ENCODE peak calls at places on chromosomes 12 and 14, in seven cellular contexts. B, P, J, M, I, W and S are unnamed samples.

GRCh38 chr14:25050494-25051170 is 685 bp upstream of the STXBP6 start:
- DNase-seq in W (no peak), I (no peak), M (no peak), B (peak), P (no peak), J (peak), S (no peak)

GRCh38 chr14:68143341-68143807 is 323.8 kb downstream of the RAD51B start:
- DNase-seq in M (no peak), J (peak), B (peak), W (peak), P (no peak), I (no peak), S (no peak)

GRCh38 chr12:121404734-121405133 is 4.8 kb downstream of the RNF34 start:
- DNase-seq in B (no peak), M (no peak), J (no peak), P (no peak), W (no peak), I (no peak), S (no peak)

GRCh38 chr14:23167006-23167847 is 16.2 kb downstream of the SLC7A8 start:
- DNase-seq in I (no peak), B (no peak), P (no peak), J (no peak), M (no peak), W (no peak), S (no peak)

GRCh38 chr12:21340406-21340805 is 5.7 kb upstream of the SLCO1A2 start:
- DNase-seq in M (no peak), J (no peak), W (no peak), I (no peak), B (no peak), P (no peak), S (no peak)

GRCh38 chr14:95431199-95432145 is 85.0 kb downstream of the SYNE3 start:
- DNase-seq in J (peak), M (peak), I (no peak), B (no peak), W (peak), P (no peak), S (no peak)

GRCh38 chr12:104605685-104606084 is 148.9 kb downstream of the CHST11 start:
- DNase-seq in P (no peak), B (no peak), W (no peak), J (peak), M (no peak), I (no peak), S (no peak)

GRCh38 chr12:117380083-117380482 is 18.7 kb upstream of the NOS1 start:
- DNase-seq in P (no peak), W (no peak), M (no peak), B (no peak), I (no peak), J (no peak), S (no peak)

GRCh38 chr12:30847259-30847658 is 79.3 kb upstream of the TSPAN11 start:
- DNase-seq in B (peak), I (no peak), P (peak), J (peak), W (no peak), M (peak), S (no peak)

GRCh38 chr14:73426877-73427276 is 31.5 kb downstream of the NUMB start:
- DNase-seq in J (no peak), W (no peak), I (no peak), M (no peak), B (peak), P (peak), S (no peak)

GRCh38 chr14:73729556-73730265 is 15.5 kb upstream of the PNMA1 start:
- DNase-seq in W (peak), M (no peak), I (no peak), P (no peak), B (no peak), J (no peak), S (no peak)

GRCh38 chr14:90815817-90816662 is at the start of gene TTC7B:
- DNase-seq in I (no peak), W (no peak), J (peak), P (no peak), M (peak), B (no peak), S (peak)

GRCh38 chr12:1003600-1004271 is 12.7 kb downstream of the ERC1 start:
- DNase-seq in W (no peak), P (no peak), B (no peak), I (no peak), M (no peak), J (no peak), S (no peak)

GRCh38 chr14:100392266-100392850 is 69.2 kb downstream of the SLC25A47 start:
- DNase-seq in W (no peak), B (no peak), I (no peak), M (no peak), J (peak), P (no peak), S (no peak)

GRCh38 chr12:92188517-92189188 is 43.0 kb upstream of the BTG1 start:
- DNase-seq in B (no peak), J (no peak), I (no peak), P (no peak), M (no peak), W (no peak), S (no peak)

GRCh38 chr12:109875572-109876131 is 4.7 kb downstream of the GLTP start:
- DNase-seq in B (no peak), P (peak), I (no peak), J (no peak), M (no peak), W (no peak), S (peak)

GRCh38 chr14:28294834-28295440 is 471.6 kb upstream of the FOXG1 start:
- DNase-seq in W (no peak), M (peak), J (peak), B (no peak), P (no peak), I (no peak), S (no peak)

GRCh38 chr12:89343127-89343526 is 9.2 kb downstream of the DUSP6 start:
- DNase-seq in P (no peak), W (peak), M (no peak), J (peak), B (no peak), I (no peak), S (no peak)

GRCh38 chr12:91023326-91024004 is 18.7 kb upstream of the EPYC start:
- DNase-seq in I (no peak), W (no peak), M (no peak), B (peak), J (peak), P (no peak), S (no peak)

GRCh38 chr12:46263140-46264017 is 5.5 kb downstream of the SLC38A1 start:
- DNase-seq in B (no peak), M (no peak), J (no peak), I (no peak), W (no peak), P (no peak), S (no peak)

GRCh38 chr12:114136656-114137055 is 170.5 kb upstream of the RBM19 start:
- DNase-seq in P (no peak), J (peak), B (no peak), W (no peak), I (no peak), M (no peak), S (no peak)

GRCh38 chr12:82765971-82766705 is 79.4 kb downstream of the TMTC2 start:
- DNase-seq in J (no peak), W (no peak), M (no peak), I (no peak), P (no peak), B (no peak), S (no peak)

GRCh38 chr14:53894456-53894855 is 62.2 kb downstream of the BMP4 start:
- DNase-seq in W (no peak), M (no peak), J (peak), B (peak), P (no peak), I (no peak), S (peak)

GRCh38 chr12:71607494-71608330 is 55.9 kb downstream of the ZFC3H1 start:
- DNase-seq in I (no peak), W (no peak), P (no peak), M (no peak), B (no peak), J (no peak), S (no peak)

GRCh38 chr12:12562585-12563245 is at the start of gene DUSP16:
- DNase-seq in B (peak), P (peak), W (peak), J (peak), I (peak), M (peak), S (peak)

GRCh38 chr12:120515496-120515895 is 13.5 kb downstream of the COQ5 start:
- DNase-seq in J (no peak), I (no peak), P (no peak), M (no peak), B (no peak), W (no peak), S (no peak)

GRCh38 chr12:70983692-70984091 is 63.2 kb upstream of the PTPRR start:
- DNase-seq in I (no peak), P (no peak), B (no peak), J (no peak), M (no peak), W (no peak), S (no peak)

GRCh38 chr12:5456906-5457305 is 25.0 kb downstream of the NTF3 start:
- DNase-seq in I (no peak), B (peak), W (no peak), M (peak), J (peak), P (no peak), S (no peak)

GRCh38 chr12:110689601-110690430 is 901 bp upstream of the HVCN1 start:
- DNase-seq in W (peak), M (peak), P (peak), B (no peak), J (peak), I (no peak), S (peak)

GRCh38 chr14:67764496-67764895 is 51.9 kb downstream of the ZFYVE26 start:
- DNase-seq in W (no peak), B (no peak), I (no peak), P (no peak), J (no peak), M (no peak), S (no peak)

GRCh38 chr14:89498836-89499235 is 81.8 kb upstream of the FOXN3 start:
- DNase-seq in M (no peak), I (no peak), B (no peak), J (no peak), W (no peak), P (no peak), S (no peak)

DNA sequence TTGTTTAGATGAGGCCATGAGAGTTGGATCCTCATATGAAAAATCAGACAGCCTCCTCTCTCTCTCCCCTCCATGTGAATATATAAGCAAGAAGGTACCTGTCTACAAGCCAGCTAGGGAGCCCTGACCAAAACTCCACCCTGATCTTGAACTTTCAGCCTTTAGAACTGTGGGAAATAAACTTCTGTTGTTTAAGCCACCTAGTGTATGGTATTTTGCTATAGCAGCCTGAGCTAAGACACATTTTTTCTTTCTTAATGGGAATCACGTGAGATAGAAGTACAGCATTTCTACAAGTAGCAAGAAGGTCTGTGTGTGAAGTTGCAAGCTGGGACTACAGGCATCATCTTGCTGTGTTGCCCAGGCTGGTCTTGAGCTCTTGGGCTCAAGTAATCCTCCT is 16.3 kb upstream of the ABHD12B start:
- DNase-seq in J (peak), M (no peak), P (no peak), B (peak), W (no peak), I (no peak), S (no peak)
- TF ChIP-seq CTCF in J (peak), M (no peak), P (no peak), B (peak), W (no peak), I (no peak), S (no peak)

GRCh38 chr12:52049286-52049685 is 2.0 kb upstream of the NR4A1 start:
- DNase-seq in P (no peak), M (no peak), W (peak), B (no peak), I (no peak), J (no peak), S (no peak)
- TF ChIP-seq CTCF in P (no peak), M (no peak), W (no peak), B (no peak), I (no peak), J (no peak), S (no peak)

DNA sequence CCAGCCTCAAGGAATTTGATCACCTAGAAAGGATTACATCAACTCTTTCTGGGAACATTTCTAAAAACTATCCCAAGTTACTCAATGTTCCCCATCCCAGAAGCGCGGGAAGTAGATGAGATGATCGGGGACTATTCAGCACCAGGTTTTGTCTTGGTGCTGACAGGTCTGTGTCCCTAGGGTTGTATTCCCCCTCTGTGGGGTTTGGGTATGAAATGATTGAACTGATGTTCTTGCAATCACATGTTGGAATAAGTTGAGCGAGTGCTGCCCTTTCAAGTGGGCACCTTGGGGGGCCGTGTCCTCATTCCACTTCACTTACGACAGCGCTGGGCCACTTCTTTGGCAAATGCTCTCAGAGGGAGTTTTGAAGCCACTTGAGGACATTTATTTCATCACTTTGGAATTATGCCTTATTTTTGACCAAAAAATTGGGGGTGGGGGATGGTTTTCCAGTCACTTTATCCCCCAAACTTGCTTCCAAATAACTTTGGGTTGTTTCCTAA is 69.8 kb downstream of the RFX4 start:
- DNase-seq in J (no peak), B (no peak), P (no peak), W (no peak), I (no peak), M (no peak), S (no peak)
- TF ChIP-seq CTCF in J (no peak), B (no peak), P (no peak), W (no peak), I (no peak), M (no peak), S (no peak)

GRCh38 chr14:50232276-50232642 is 881 bp upstream of the SOS2 start:
- DNase-seq in J (no peak), M (no peak), I (no peak), B (no peak), P (no peak), W (no peak), S (no peak)

GRCh38 chr14:50229646-50230045 is 1.7 kb downstream of the SOS2 start:
- DNase-seq in M (no peak), I (no peak), P (no peak), J (no peak), W (no peak), B (no peak), S (no peak)

GRCh38 chr14:50233335-50234250 is 2.2 kb upstream of the SOS2 start:
- DNase-seq in M (no peak), B (no peak), J (no peak), W (no peak), I (no peak), P (peak), S (no peak)

GRCh38 chr14:50230601-50231474 is 540 bp downstream of the SOS2 start:
- DNase-seq in I (no peak), W (peak), B (peak), J (peak), M (peak), P (peak), S (peak)

GRCh38 chr14:50231475-50232275 is at the start of gene SOS2:
- DNase-seq in M (peak), I (peak), J (peak), W (peak), P (peak), B (peak), S (peak)
- TF ChIP-seq CTCF in M (no peak), I (no peak), J (no peak), W (no peak), P (no peak), B (peak), S (no peak)